ENCODE peak calls at places on chromosome X, in four cellular contexts. A is T-helper 2 cell treated with Interferon-gamma antibody and Interleukin-4, amounts not matched to agents 5 μg/mL and 100 μg/mL, for 36 hours; R is HCEC 1CT; S is stimulated activated CD4-positive, alpha-beta T cell treated with anti-CD3 and anti-CD28 coated beads, Interleukin-2, amount 100 ng/mL, for 48 hours. W is an unnamed sample.

GRCh38 chrX:153781428-153782047 is 697 bp downstream of the SRPK3 start:
- DNase-seq in A (no peak), R (no peak), S (no peak), W (no peak)

GRCh38 chrX:12979630-12980015 is 4.7 kb downstream of the TMSB4X start:
- DNase-seq in A (no peak), R (no peak), S (no peak), W (no peak)

GRCh38 chrX:43963726-43964125 is 9.5 kb downstream of the NDP start:
- DNase-seq in A (no peak), R (no peak), S (no peak), W (no peak)

GRCh38 chrX:64885850-64886249 is 90.4 kb downstream of the ZC4H2 start:
- DNase-seq in A (no peak), R (no peak), S (no peak), W (peak)

GRCh38 chrX:11386001-11386523 is 92.8 kb downstream of the AMELX start:
- DNase-seq in A (no peak), R (peak), S (no peak), W (no peak)

GRCh38 chrX:23736030-23736429 is 7.0 kb downstream of the ACOT9 start:
- DNase-seq in A (no peak), R (no peak), S (no peak), W (no peak)

GRCh38 chrX:47384502-47384901 is 14.1 kb downstream of the ZNF157 start:
- DNase-seq in A (peak), R (peak), S (peak), W (peak)

GRCh38 chrX:1105671-1106419 is 106.6 kb downstream of the CRLF2 start:
- DNase-seq in A (no peak), R (no peak), S (no peak), W (no peak)